ENCODE peak calls at places on chromosomes 3 and 15, in five cellular contexts. One of them, this sample, is unnamed. For H3K9me3, the result is how much of the 10 kb centered on the place peaks cover.

GRCh38 chr3:55601366-55602080 is 114.4 kb upstream of the WNT5A start:
- DNase-seq in aorta: no peak
- DNase-seq in A673: no peak
- DNase-seq in AG04450: no peak
- DNase-seq in ascending aorta: no peak
- DNase-seq in this sample: no peak

GRCh38 chr15:71114887-71115566 is at the start of gene THSD4:
- DNase-seq in ascending aorta: no peak
- DNase-seq in A673: peak
- DNase-seq in aorta: peak
- DNase-seq in AG04450: no peak
- DNase-seq in this sample: peak

GRCh38 chr3:184381261-184382224 is 1.7 kb downstream of the CHRD start:
- DNase-seq in ascending aorta: no peak
- DNase-seq in aorta: peak
- DNase-seq in AG04450: no peak
- DNase-seq in A673: no peak
- DNase-seq in this sample: peak

GRCh38 chr3:72177075-72178050 is 392.4 kb upstream of the PROK2 start:
- DNase-seq in aorta: peak
- DNase-seq in AG04450: no peak
- DNase-seq in A673: no peak
- DNase-seq in ascending aorta: no peak
- DNase-seq in this sample: peak

GRCh38 chr15:97976766-97977503 is 16.4 kb downstream of the ARRDC4 start:
- DNase-seq in AG04450: no peak
- DNase-seq in aorta: no peak
- DNase-seq in ascending aorta: no peak
- DNase-seq in A673: no peak
- DNase-seq in this sample: no peak

GRCh38 chr15:56496635-56497034 is 31.7 kb upstream of the MNS1 start:
- DNase-seq in AG04450: peak
- DNase-seq in aorta: no peak
- DNase-seq in A673: peak
- DNase-seq in ascending aorta: no peak
- DNase-seq in this sample: no peak

GRCh38 chr3:139534992-139535879 is 4.3 kb downstream of the RBP1 start:
- DNase-seq in AG04450: peak
- DNase-seq in A673: no peak
- DNase-seq in ascending aorta: no peak
- DNase-seq in aorta: peak
- DNase-seq in this sample: peak

GRCh38 chr15:69119692-69120395 is 40.6 kb upstream of the GLCE start:
- DNase-seq in A673: peak
- DNase-seq in aorta: no peak
- DNase-seq in ascending aorta: no peak
- DNase-seq in AG04450: no peak
- DNase-seq in this sample: no peak

GRCh38 chr3:23113455-23114171 is 89.5 kb upstream of the UBE2E2 start:
- DNase-seq in A673: no peak
- DNase-seq in AG04450: no peak
- DNase-seq in aorta: no peak
- DNase-seq in ascending aorta: no peak
- DNase-seq in this sample: no peak

GRCh38 chr3:132218817-132219390 is 98.3 kb upstream of the ACP3 start:
- DNase-seq in ascending aorta: no peak
- DNase-seq in AG04450: no peak
- DNase-seq in A673: no peak
- DNase-seq in aorta: no peak
- DNase-seq in this sample: no peak

GRCh38 chr15:69824075-69824876 is 273.4 kb downstream of the TLE3 start:
- DNase-seq in A673: peak
- DNase-seq in AG04450: no peak
- DNase-seq in aorta: no peak
- DNase-seq in ascending aorta: no peak
- DNase-seq in this sample: no peak

GRCh38 chr15:89332446-89332845 is 2.2 kb downstream of the POLG start:
- DNase-seq in A673: peak
- DNase-seq in aorta: no peak
- DNase-seq in AG04450: no peak
- DNase-seq in ascending aorta: no peak
- DNase-seq in this sample: no peak

GRCh38 chr3:171334465-171334811 is 125.8 kb downstream of the TNIK start:
- DNase-seq in A673: no peak
- DNase-seq in AG04450: no peak
- DNase-seq in aorta: no peak
- DNase-seq in ascending aorta: no peak
- DNase-seq in this sample: peak

GRCh38 chr3:179450321-179450720 is 949 bp downstream of the GNB4 start:
- DNase-seq in AG04450: no peak
- DNase-seq in ascending aorta: no peak
- DNase-seq in aorta: no peak
- DNase-seq in A673: peak
- DNase-seq in this sample: no peak

DNA sequence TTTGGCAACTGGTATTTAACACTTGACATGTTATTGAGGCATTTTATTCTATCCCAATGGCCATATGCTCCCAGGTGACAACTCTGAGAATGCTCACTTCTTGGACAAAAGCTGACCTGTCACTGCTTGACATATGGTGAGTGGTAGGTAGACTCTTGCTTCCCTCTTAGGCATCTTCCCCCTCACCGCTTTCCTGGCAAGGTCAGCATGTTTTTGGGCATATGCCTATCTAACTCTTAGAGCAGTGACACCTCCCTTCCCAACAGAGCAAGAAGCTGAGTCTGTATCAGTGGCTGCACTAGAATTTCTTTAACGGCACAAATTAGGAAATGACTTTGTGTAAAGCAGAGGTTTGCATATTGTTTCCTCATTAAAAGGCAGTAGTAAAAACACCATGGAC is 300.7 kb downstream of the OXSM start:
- DNase-seq in ascending aorta: no peak
- DNase-seq in AG04450: no peak
- DNase-seq in aorta: no peak
- DNase-seq in A673: no peak
- DNase-seq in this sample: no peak
- H3K9me3 ChIP-seq in ascending aorta: under half
- H3K9me3 ChIP-seq in AG04450: under half
- H3K9me3 ChIP-seq in aorta: under half
- H3K9me3 ChIP-seq in A673: under half
- H3K9me3 ChIP-seq in this sample: under half

GRCh38 chr15:59963322-59963721 is 40.8 kb upstream of the FOXB1 start:
- DNase-seq in aorta: no peak
- DNase-seq in A673: no peak
- DNase-seq in ascending aorta: no peak
- DNase-seq in AG04450: no peak
- DNase-seq in this sample: no peak
- H3K9me3 ChIP-seq in aorta: under half
- H3K9me3 ChIP-seq in A673: under half
- H3K9me3 ChIP-seq in ascending aorta: under half
- H3K9me3 ChIP-seq in AG04450: under half
- H3K9me3 ChIP-seq in this sample: under half

GRCh38 chr15:80776420-80777045 is 2.6 kb upstream of the CEMIP start:
- DNase-seq in ascending aorta: no peak
- DNase-seq in aorta: peak
- DNase-seq in A673: peak
- DNase-seq in AG04450: peak
- DNase-seq in this sample: peak
- H3K9me3 ChIP-seq in ascending aorta: under half
- H3K9me3 ChIP-seq in aorta: under half
- H3K9me3 ChIP-seq in A673: under half
- H3K9me3 ChIP-seq in AG04450: under half
- H3K9me3 ChIP-seq in this sample: under half

GRCh38 chr3:175851541-175851940 is 992.4 kb downstream of the NAALADL2 start:
- DNase-seq in ascending aorta: no peak
- DNase-seq in AG04450: no peak
- DNase-seq in aorta: no peak
- DNase-seq in A673: no peak
- DNase-seq in this sample: no peak
- H3K9me3 ChIP-seq in ascending aorta: under half
- H3K9me3 ChIP-seq in AG04450: under half
- H3K9me3 ChIP-seq in aorta: under half
- H3K9me3 ChIP-seq in A673: under half
- H3K9me3 ChIP-seq in this sample: under half

GRCh38 chr15:76270876-76271275 is 40.4 kb downstream of the ETFA start:
- DNase-seq in ascending aorta: no peak
- DNase-seq in aorta: no peak
- DNase-seq in AG04450: no peak
- DNase-seq in A673: no peak
- DNase-seq in this sample: no peak

GRCh38 chr15:76267077-76267476 is 44.2 kb downstream of the ETFA start:
- DNase-seq in AG04450: no peak
- DNase-seq in ascending aorta: no peak
- DNase-seq in A673: no peak
- DNase-seq in aorta: no peak
- DNase-seq in this sample: no peak
- H3K9me3 ChIP-seq in AG04450: under half
- H3K9me3 ChIP-seq in ascending aorta: under half
- H3K9me3 ChIP-seq in A673: under half
- H3K9me3 ChIP-seq in aorta: under half
- H3K9me3 ChIP-seq in this sample: under half

This sample was measured in kidney.